ENCODE peak calls at places on chromosome 15, in six cellular contexts. Q is EL, Y is NCI-H2171 treated with DMSO at 0.1 percent for 48 hours, K is T follicular helper cell, A is H7, J is HuH-7. E is an unnamed sample.

GRCh38 chr15:68791431-68792283 is 29.0 kb downstream of the ANP32A start:
- DNase-seq in Q (no peak), Y (no peak), K (peak), A (peak), J (no peak), E (no peak)

GRCh38 chr15:49313650-49314049 is 109.4 kb upstream of the FGF7 start:
- DNase-seq in Q (peak), Y (no peak), K (no peak), A (no peak), J (no peak), E (peak)

GRCh38 chr15:22226034-22226790 is 145.9 kb downstream of the OR4M2 start:
- DNase-seq in Q (no peak), Y (no peak), K (no peak), A (no peak), J (no peak), E (no peak)

GRCh38 chr15:99435761-99436346 is 129.9 kb upstream of the MEF2A start:
- DNase-seq in Q (no peak), Y (no peak), K (no peak), A (no peak), J (no peak), E (no peak)

GRCh38 chr15:63765338-63765737 is 68.4 kb downstream of the HERC1 start:
- DNase-seq in Q (no peak), Y (no peak), K (no peak), A (peak), J (no peak), E (no peak)

GRCh38 chr15:101024709-101025108 is 105.6 kb downstream of the LRRK1 start:
- DNase-seq in Q (no peak), Y (no peak), K (no peak), A (no peak), J (no peak), E (no peak)

GRCh38 chr15:39025881-39026280 is 461.3 kb upstream of the RASGRP1 start:
- DNase-seq in Q (no peak), Y (no peak), K (no peak), A (no peak), J (no peak), E (no peak)

GRCh38 chr15:74956648-74957300 is at the start of gene RPP25:
- DNase-seq in Q (peak), Y (peak), K (peak), A (peak), J (peak), E (peak)

GRCh38 chr15:70158309-70158995 is 60.7 kb upstream of the TLE3 start:
- DNase-seq in Q (no peak), Y (no peak), K (no peak), A (no peak), J (no peak), E (no peak)

GRCh38 chr15:38547255-38547997 is 17.2 kb downstream of the RASGRP1 start:
- DNase-seq in Q (peak), Y (no peak), K (no peak), A (no peak), J (no peak), E (no peak)

GRCh38 chr15:78216276-78217229 is 17.8 kb downstream of the ACSBG1 start:
- DNase-seq in Q (peak), Y (no peak), K (no peak), A (no peak), J (no peak), E (no peak)

GRCh38 chr15:82165948-82166376 is 96.6 kb downstream of the EFL1 start:
- DNase-seq in Q (peak), Y (no peak), K (no peak), A (no peak), J (no peak), E (no peak)

GRCh38 chr15:34810455-34811146 is 15.3 kb upstream of the ACTC1 start:
- DNase-seq in Q (peak), Y (no peak), K (no peak), A (no peak), J (no peak), E (peak)

GRCh38 chr15:57327985-57328471 is 48.3 kb upstream of the CGNL1 start:
- DNase-seq in Q (peak), Y (no peak), K (no peak), A (no peak), J (no peak), E (no peak)

E was measured in RKO.